ENCODE peak calls at places on chromosomes 12 and 14, in five cellular contexts. One of them, this sample, is unnamed.

GRCh38 chr12:56718636-56719035 is 6.5 kb downstream of the NACA start:
- DNase-seq in fibroblast of pulmonary artery: no peak
- DNase-seq in endodermal cell: peak
- DNase-seq in NCI-H146: no peak
- DNase-seq in A549: no peak
- DNase-seq in this sample: no peak

GRCh38 chr12:45244561-45245348 is 28.9 kb downstream of the ANO6 start:
- DNase-seq in fibroblast of pulmonary artery: peak
- DNase-seq in endodermal cell: no peak
- DNase-seq in NCI-H146: no peak
- DNase-seq in A549: no peak
- DNase-seq in this sample: no peak

GRCh38 chr14:100610511-100611217 is 23.4 kb upstream of the BEGAIN start:
- DNase-seq in fibroblast of pulmonary artery: no peak
- DNase-seq in endodermal cell: peak
- DNase-seq in NCI-H146: no peak
- DNase-seq in A549: peak
- DNase-seq in this sample: peak

GRCh38 chr12:52362118-52362726 is 5.1 kb downstream of the KRT85 start:
- DNase-seq in fibroblast of pulmonary artery: no peak
- DNase-seq in endodermal cell: peak
- DNase-seq in NCI-H146: peak
- DNase-seq in A549: peak
- DNase-seq in this sample: no peak

GRCh38 chr12:71691504-71692129 is 5.7 kb downstream of the TMEM19 start:
- DNase-seq in fibroblast of pulmonary artery: no peak
- DNase-seq in endodermal cell: no peak
- DNase-seq in NCI-H146: peak
- DNase-seq in A549: no peak
- DNase-seq in this sample: no peak

GRCh38 chr12:30992381-30992780 is 65.8 kb downstream of the TSPAN11 start:
- DNase-seq in fibroblast of pulmonary artery: no peak
- DNase-seq in endodermal cell: no peak
- DNase-seq in NCI-H146: no peak
- DNase-seq in A549: no peak
- DNase-seq in this sample: no peak

GRCh38 chr14:77804592-77804991 is 4.7 kb downstream of the ADCK1 start:
- DNase-seq in fibroblast of pulmonary artery: peak
- DNase-seq in endodermal cell: peak
- DNase-seq in NCI-H146: peak
- DNase-seq in A549: peak
- DNase-seq in this sample: no peak

GRCh38 chr12:98325003-98325402 is 190.4 kb upstream of the TMPO start:
- DNase-seq in fibroblast of pulmonary artery: no peak
- DNase-seq in endodermal cell: no peak
- DNase-seq in NCI-H146: no peak
- DNase-seq in A549: no peak
- DNase-seq in this sample: no peak

GRCh38 chr12:78359530-78359929 is 505.0 kb upstream of the SYT1 start:
- DNase-seq in fibroblast of pulmonary artery: peak
- DNase-seq in endodermal cell: no peak
- DNase-seq in NCI-H146: peak
- DNase-seq in A549: no peak
- DNase-seq in this sample: peak

GRCh38 chr12:77032406-77032805 is 33.0 kb downstream of the E2F7 start:
- DNase-seq in fibroblast of pulmonary artery: no peak
- DNase-seq in endodermal cell: no peak
- DNase-seq in NCI-H146: no peak
- DNase-seq in A549: no peak
- DNase-seq in this sample: no peak

GRCh38 chr12:50546441-50547318 is 41.9 kb downstream of the DIP2B start:
- DNase-seq in fibroblast of pulmonary artery: no peak
- DNase-seq in endodermal cell: no peak
- DNase-seq in NCI-H146: no peak
- DNase-seq in A549: no peak
- DNase-seq in this sample: no peak

GRCh38 chr12:47361389-47362031 is 281.8 kb upstream of the AMIGO2 start:
- DNase-seq in fibroblast of pulmonary artery: no peak
- DNase-seq in endodermal cell: peak
- DNase-seq in NCI-H146: no peak
- DNase-seq in A549: peak
- DNase-seq in this sample: no peak

GRCh38 chr12:53991077-53991460 is 6.1 kb downstream of the HOXC10 start:
- DNase-seq in fibroblast of pulmonary artery: no peak
- DNase-seq in endodermal cell: no peak
- DNase-seq in NCI-H146: no peak
- DNase-seq in A549: no peak
- DNase-seq in this sample: no peak

GRCh38 chr12:29148065-29148957 is 767 bp upstream of the FAR2 start:
- DNase-seq in fibroblast of pulmonary artery: peak
- DNase-seq in endodermal cell: no peak
- DNase-seq in NCI-H146: no peak
- DNase-seq in A549: peak
- DNase-seq in this sample: peak

GRCh38 chr14:55913324-55914035 is 204.7 kb upstream of the PELI2 start:
- DNase-seq in fibroblast of pulmonary artery: peak
- DNase-seq in endodermal cell: no peak
- DNase-seq in NCI-H146: no peak
- DNase-seq in A549: no peak
- DNase-seq in this sample: peak

GRCh38 chr14:22601456-22601855 is 3.4 kb downstream of the ABHD4 start:
- DNase-seq in fibroblast of pulmonary artery: no peak
- DNase-seq in endodermal cell: no peak
- DNase-seq in NCI-H146: no peak
- DNase-seq in A549: no peak
- DNase-seq in this sample: no peak

This sample was measured in adipocyte.